ENCODE peak calls at places on chromosomes 16 and 17, in eight cellular contexts. One of them, this sample, is unnamed.

GRCh38 chr16:27222499-27223225 is 19.3 kb downstream of the KDM8 start:
- DNase-seq in spleen: no peak
- DNase-seq in PC-9: no peak
- DNase-seq in testis: no peak
- DNase-seq in neuronal stem cell: no peak
- DNase-seq in mesendoderm: peak
- DNase-seq in heart left ventricle: peak
- DNase-seq in tibial artery: no peak
- DNase-seq in this sample: no peak

GRCh38 chr16:9102379-9102778 is 10.9 kb downstream of the HAPSTR1 start:
- DNase-seq in mesendoderm: no peak
- DNase-seq in spleen: no peak
- DNase-seq in heart left ventricle: no peak
- DNase-seq in testis: no peak
- DNase-seq in neuronal stem cell: no peak
- DNase-seq in tibial artery: no peak
- DNase-seq in PC-9: peak
- DNase-seq in this sample: no peak

GRCh38 chr17:47810200-47810821 is 11.3 kb downstream of the OSBPL7 start:
- DNase-seq in PC-9: peak
- DNase-seq in mesendoderm: peak
- DNase-seq in neuronal stem cell: no peak
- DNase-seq in heart left ventricle: peak
- DNase-seq in tibial artery: peak
- DNase-seq in testis: no peak
- DNase-seq in spleen: no peak
- DNase-seq in this sample: peak

GRCh38 chr16:35745821-35746248 is 2286.4 kb downstream of the TP53TG3F start:
- DNase-seq in testis: no peak
- DNase-seq in mesendoderm: no peak
- DNase-seq in tibial artery: no peak
- DNase-seq in neuronal stem cell: no peak
- DNase-seq in heart left ventricle: no peak
- DNase-seq in PC-9: no peak
- DNase-seq in spleen: no peak
- DNase-seq in this sample: no peak

GRCh38 chr17:31266042-31266441 is 31.0 kb downstream of the OMG start:
- DNase-seq in mesendoderm: peak
- DNase-seq in neuronal stem cell: no peak
- DNase-seq in tibial artery: no peak
- DNase-seq in heart left ventricle: no peak
- DNase-seq in spleen: no peak
- DNase-seq in testis: no peak
- DNase-seq in PC-9: no peak
- DNase-seq in this sample: no peak

GRCh38 chr16:58236831-58237230 is 38.9 kb upstream of the CSNK2A2 start:
- DNase-seq in heart left ventricle: no peak
- DNase-seq in mesendoderm: peak
- DNase-seq in tibial artery: no peak
- DNase-seq in PC-9: no peak
- DNase-seq in testis: no peak
- DNase-seq in neuronal stem cell: peak
- DNase-seq in spleen: no peak
- DNase-seq in this sample: no peak

GRCh38 chr16:55418586-55418985 is 60.4 kb upstream of the MMP2 start:
- DNase-seq in tibial artery: no peak
- DNase-seq in heart left ventricle: no peak
- DNase-seq in neuronal stem cell: no peak
- DNase-seq in PC-9: no peak
- DNase-seq in mesendoderm: peak
- DNase-seq in spleen: no peak
- DNase-seq in testis: no peak
- DNase-seq in this sample: no peak

GRCh38 chr17:39769974-39770587 is 32.3 kb downstream of the GRB7 start:
- DNase-seq in spleen: no peak
- DNase-seq in mesendoderm: no peak
- DNase-seq in heart left ventricle: no peak
- DNase-seq in testis: no peak
- DNase-seq in PC-9: peak
- DNase-seq in neuronal stem cell: no peak
- DNase-seq in tibial artery: no peak
- DNase-seq in this sample: peak

GRCh38 chr17:65593870-65594584 is 32.6 kb upstream of the AXIN2 start:
- DNase-seq in PC-9: no peak
- DNase-seq in neuronal stem cell: peak
- DNase-seq in testis: no peak
- DNase-seq in heart left ventricle: no peak
- DNase-seq in spleen: no peak
- DNase-seq in mesendoderm: peak
- DNase-seq in tibial artery: no peak
- DNase-seq in this sample: no peak

GRCh38 chr16:70766176-70766575 is 34.8 kb downstream of the VAC14 start:
- DNase-seq in PC-9: no peak
- DNase-seq in spleen: no peak
- DNase-seq in testis: no peak
- DNase-seq in neuronal stem cell: no peak
- DNase-seq in tibial artery: no peak
- DNase-seq in mesendoderm: no peak
- DNase-seq in heart left ventricle: no peak
- DNase-seq in this sample: no peak
- H3K27ac ChIP-seq in PC-9: no peak
- H3K27ac ChIP-seq in spleen: no peak
- H3K27ac ChIP-seq in testis: no peak
- H3K27ac ChIP-seq in neuronal stem cell: no peak
- H3K27ac ChIP-seq in tibial artery: no peak
- H3K27ac ChIP-seq in mesendoderm: no peak
- H3K27ac ChIP-seq in heart left ventricle: no peak
- H3K27ac ChIP-seq in this sample: no peak

GRCh38 chr16:17395849-17396480 is 74.8 kb downstream of the XYLT1 start:
- DNase-seq in testis: peak
- DNase-seq in spleen: no peak
- DNase-seq in PC-9: no peak
- DNase-seq in tibial artery: peak
- DNase-seq in heart left ventricle: no peak
- DNase-seq in mesendoderm: no peak
- DNase-seq in neuronal stem cell: no peak
- DNase-seq in this sample: no peak
- H3K27ac ChIP-seq in testis: peak
- H3K27ac ChIP-seq in spleen: no peak
- H3K27ac ChIP-seq in PC-9: no peak
- H3K27ac ChIP-seq in tibial artery: peak
- H3K27ac ChIP-seq in heart left ventricle: peak
- H3K27ac ChIP-seq in mesendoderm: no peak
- H3K27ac ChIP-seq in neuronal stem cell: no peak
- H3K27ac ChIP-seq in this sample: no peak

DNA sequence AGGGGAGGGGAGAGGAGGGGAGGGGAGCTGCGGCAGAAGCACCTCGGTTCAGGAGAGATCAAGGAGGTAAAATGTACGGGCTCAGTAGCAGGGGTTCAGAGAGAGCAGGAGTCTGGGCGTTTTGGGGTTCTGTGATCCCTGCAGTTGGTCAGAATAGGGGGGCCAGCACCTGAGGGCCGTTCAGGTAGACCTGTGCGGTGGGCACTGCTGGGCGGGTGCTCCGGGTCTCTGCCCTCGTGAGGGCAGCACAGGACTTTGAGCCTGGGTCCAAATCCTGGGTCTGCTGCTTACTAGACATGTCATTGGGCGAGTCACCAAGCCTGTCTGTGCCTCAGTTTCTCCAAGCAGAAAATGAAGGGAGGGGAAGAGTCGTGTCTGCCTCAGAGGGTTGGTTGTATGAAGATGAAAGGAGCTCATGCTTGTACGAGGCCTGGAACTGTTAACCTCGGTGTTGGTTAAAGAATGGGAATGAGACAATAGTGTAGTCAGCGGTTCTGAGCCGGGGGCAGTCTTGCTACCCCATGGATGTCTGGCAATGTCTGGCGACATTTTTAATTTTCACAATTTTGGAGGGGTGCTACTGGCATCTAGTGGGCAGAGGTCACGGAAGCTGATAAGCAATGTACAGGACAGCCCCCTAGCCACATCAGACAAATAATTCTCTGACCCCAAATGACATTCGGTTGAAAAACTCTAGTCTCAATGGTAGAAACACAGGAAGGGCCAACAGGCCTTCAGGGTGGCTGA is 35.4 kb downstream of the OR1D5 start:
- DNase-seq in neuronal stem cell: no peak
- DNase-seq in spleen: peak
- DNase-seq in tibial artery: no peak
- DNase-seq in mesendoderm: no peak
- DNase-seq in heart left ventricle: no peak
- DNase-seq in testis: no peak
- DNase-seq in PC-9: no peak
- DNase-seq in this sample: no peak
- H3K27ac ChIP-seq in neuronal stem cell: no peak
- H3K27ac ChIP-seq in spleen: no peak
- H3K27ac ChIP-seq in tibial artery: no peak
- H3K27ac ChIP-seq in mesendoderm: no peak
- H3K27ac ChIP-seq in heart left ventricle: no peak
- H3K27ac ChIP-seq in testis: no peak
- H3K27ac ChIP-seq in PC-9: no peak
- H3K27ac ChIP-seq in this sample: no peak

GRCh38 chr16:56671706-56672105 is 2.1 kb downstream of the MT1H start:
- DNase-seq in heart left ventricle: no peak
- DNase-seq in PC-9: no peak
- DNase-seq in testis: peak
- DNase-seq in mesendoderm: no peak
- DNase-seq in tibial artery: no peak
- DNase-seq in neuronal stem cell: no peak
- DNase-seq in spleen: no peak
- DNase-seq in this sample: no peak
- H3K27ac ChIP-seq in heart left ventricle: no peak
- H3K27ac ChIP-seq in PC-9: no peak
- H3K27ac ChIP-seq in testis: no peak
- H3K27ac ChIP-seq in mesendoderm: no peak
- H3K27ac ChIP-seq in tibial artery: no peak
- H3K27ac ChIP-seq in neuronal stem cell: no peak
- H3K27ac ChIP-seq in spleen: no peak
- H3K27ac ChIP-seq in this sample: no peak